ENCODE peak calls at places on chromosomes 7 and 10, in ten cellular contexts. P is CD4-positive, alpha-beta memory T cell; C is stomach; N is naive thymus-derived CD4-positive, alpha-beta T cell; Y is substantia nigra; G is esophagus squamous epithelium; B is tibial nerve; X is esophagus muscularis mucosa; V is transverse colon; H is RWPE1. Z is an unnamed sample.

GRCh38 chr10:5434017-5434753 is 21.8 kb downstream of the NET1 start:
- DNase-seq in P (peak), C (no peak), N (no peak), Y (no peak), G (no peak), B (no peak), X (no peak), V (no peak), H (no peak), Z (no peak)

GRCh38 chr10:113529575-113529974 is 23.3 kb upstream of the HABP2 start:
- DNase-seq in P (no peak), C (peak), N (no peak), Y (no peak), G (no peak), B (no peak), X (no peak), V (no peak), H (no peak), Z (no peak)

GRCh38 chr7:130896898-130897514 is 163.0 kb upstream of the KLF14 start:
- DNase-seq in P (peak), C (peak), N (peak), Y (peak), G (no peak), B (no peak), X (no peak), V (peak), H (no peak), Z (peak)

GRCh38 chr7:57867884-57868701 is 418.1 kb downstream of the ZNF716 start:
- DNase-seq in P (no peak), C (no peak), N (no peak), Y (no peak), G (no peak), B (no peak), X (no peak), V (no peak), H (peak), Z (no peak)

GRCh38 chr7:87312215-87312865 is 33.1 kb upstream of the CROT start:
- DNase-seq in P (peak), C (peak), N (peak), Y (peak), G (no peak), B (peak), X (no peak), V (peak), H (peak), Z (no peak)

GRCh38 chr10:128296608-128297007 is 170.4 kb upstream of the MKI67 start:
- DNase-seq in P (no peak), C (no peak), N (no peak), Y (no peak), G (no peak), B (no peak), X (no peak), V (no peak), H (no peak), Z (no peak)

GRCh38 chr10:97321032-97321806 is 2.1 kb downstream of the FRAT1 start:
- DNase-seq in P (no peak), C (no peak), N (no peak), Y (peak), G (no peak), B (peak), X (no peak), V (peak), H (no peak), Z (peak)

GRCh38 chr10:19325581-19325980 is 277.0 kb downstream of the MALRD1 start:
- DNase-seq in P (no peak), C (no peak), N (no peak), Y (no peak), G (no peak), B (no peak), X (no peak), V (no peak), H (peak), Z (no peak)

GRCh38 chr7:2201128-2201527 is 31.6 kb downstream of the MAD1L1 start:
- DNase-seq in P (no peak), C (no peak), N (no peak), Y (no peak), G (no peak), B (no peak), X (no peak), V (no peak), H (no peak), Z (no peak)

GRCh38 chr10:68133553-68133952 is 24.3 kb downstream of the MYPN start:
- DNase-seq in P (no peak), C (peak), N (no peak), Y (no peak), G (no peak), B (no peak), X (no peak), V (no peak), H (no peak), Z (no peak)

GRCh38 chr10:79415736-79416577 is 29.5 kb downstream of the ZCCHC24 start:
- DNase-seq in P (no peak), C (no peak), N (no peak), Y (no peak), G (no peak), B (no peak), X (no peak), V (no peak), H (no peak), Z (no peak)

DNA sequence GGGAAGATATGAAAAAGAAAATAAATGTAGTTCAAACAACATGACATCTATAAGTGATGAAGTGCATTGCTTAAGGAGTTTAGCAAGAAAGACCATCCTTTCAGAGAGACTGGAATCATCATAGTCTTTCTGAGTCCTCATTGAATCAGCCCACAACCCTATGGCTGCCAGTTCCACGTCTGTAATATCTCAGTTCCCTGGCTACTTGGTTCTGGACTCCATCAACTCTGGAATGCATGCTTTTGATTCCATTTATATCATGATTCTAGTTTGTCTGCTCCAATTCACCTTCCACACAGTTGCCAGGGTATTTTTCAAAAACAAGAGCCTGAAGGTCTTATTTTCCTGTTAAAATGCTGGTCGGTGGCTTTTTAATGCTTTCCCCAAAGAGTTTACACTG is 126.4 kb upstream of the MDFIC start:
- DNase-seq in P (no peak), C (no peak), N (no peak), Y (no peak), G (no peak), B (no peak), X (no peak), V (no peak), H (no peak), Z (no peak)
- H3K27ac ChIP-seq in P (no peak), C (no peak), N (no peak), Y (no peak), G (no peak), B (no peak), X (no peak), V (no peak), H (no peak), Z (no peak)

DNA sequence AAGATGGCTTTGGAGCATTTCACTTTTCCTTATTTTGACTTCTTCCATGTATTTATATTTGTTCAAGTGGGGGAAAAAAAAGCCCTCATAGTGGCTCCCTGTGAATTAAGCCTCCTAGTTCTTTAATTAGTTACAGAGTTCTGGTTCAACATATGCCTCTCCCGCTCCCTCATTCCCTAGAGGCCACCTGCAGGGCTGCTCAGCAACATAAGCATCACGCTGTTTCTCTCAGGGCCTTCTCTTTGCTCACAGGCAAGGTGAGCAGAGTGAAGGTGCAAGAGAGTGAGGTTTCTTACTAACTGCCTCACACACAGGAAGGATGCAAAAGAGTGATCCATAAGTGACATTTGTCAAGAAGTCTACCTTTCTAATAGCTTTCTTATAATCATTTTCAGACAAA is 196.7 kb downstream of the SEMA3E start:
- DNase-seq in P (no peak), C (no peak), N (no peak), Y (no peak), G (no peak), B (no peak), X (no peak), V (no peak), H (no peak), Z (no peak)
- H3K27ac ChIP-seq in P (no peak), C (no peak), N (no peak), Y (no peak), G (no peak), B (no peak), X (no peak), V (no peak), H (no peak), Z (no peak)

DNA sequence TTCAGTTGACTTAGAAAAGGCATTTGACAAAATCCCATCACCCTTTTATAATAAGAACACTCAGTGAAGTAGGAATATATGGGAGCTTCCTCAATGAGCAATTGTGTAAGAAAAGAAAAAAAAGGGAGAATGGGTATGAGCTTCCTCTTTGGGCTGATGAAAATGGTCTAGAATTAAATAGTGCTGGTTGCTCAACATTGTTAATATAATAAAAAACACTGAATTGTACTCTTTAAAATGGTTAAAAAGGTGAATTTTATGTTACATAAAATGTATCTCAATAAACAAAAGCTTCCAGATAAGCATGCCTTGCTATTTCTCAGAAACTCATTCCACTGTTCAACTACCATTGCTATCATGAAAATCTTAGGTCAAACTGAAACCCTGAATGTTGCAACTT is 40.6 kb downstream of the LRRC17 start:
- DNase-seq in P (no peak), C (no peak), N (no peak), Y (no peak), G (no peak), B (no peak), X (no peak), V (no peak), H (no peak), Z (no peak)
- H3K27ac ChIP-seq in P (no peak), C (no peak), N (no peak), Y (no peak), G (no peak), B (no peak), X (no peak), V (no peak), H (no peak), Z (no peak)

GRCh38 chr7:71131753-71132520 is at the start of gene GALNT17:
- DNase-seq in P (no peak), C (no peak), N (no peak), Y (no peak), G (no peak), B (no peak), X (no peak), V (no peak), H (no peak), Z (peak)
- H3K27ac ChIP-seq in P (no peak), C (no peak), N (no peak), Y (no peak), G (peak), B (peak), X (peak), V (peak), H (no peak), Z (peak)

DNA sequence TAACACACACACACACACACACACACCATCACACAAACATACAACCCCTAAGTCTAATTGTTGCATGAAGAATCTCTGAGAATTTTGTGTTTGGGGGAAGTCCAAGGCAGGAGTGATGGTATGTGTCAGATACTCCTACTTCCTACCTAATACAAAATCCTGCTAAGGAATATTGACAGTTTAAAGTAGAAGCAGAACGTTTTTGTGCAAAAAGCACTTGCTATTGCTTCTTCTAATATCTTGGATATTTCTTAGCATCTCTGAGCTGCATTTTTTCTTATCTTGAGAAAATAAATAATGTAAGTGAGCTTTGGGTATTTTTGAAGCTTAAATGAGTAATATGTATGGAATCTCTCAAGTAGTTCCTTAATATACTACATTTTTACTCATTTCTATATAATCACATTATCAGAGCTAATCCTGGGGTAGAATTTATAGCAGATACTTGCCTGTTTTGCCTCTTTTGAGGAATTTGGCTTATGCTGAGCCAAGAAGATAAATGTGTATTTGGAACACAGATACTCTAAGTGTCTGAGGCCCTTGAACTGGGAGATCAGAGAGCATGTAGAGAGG is 212.3 kb downstream of the DKK1 start:
- DNase-seq in P (no peak), C (no peak), N (no peak), Y (no peak), G (no peak), B (no peak), X (no peak), V (no peak), H (no peak), Z (no peak)
- H3K27ac ChIP-seq in P (no peak), C (no peak), N (no peak), Y (no peak), G (no peak), B (no peak), X (no peak), V (no peak), H (no peak), Z (no peak)

GRCh38 chr7:121992046-121992445 is 119.1 kb downstream of the PTPRZ1 start:
- DNase-seq in P (no peak), C (no peak), N (no peak), Y (no peak), G (no peak), B (no peak), X (no peak), V (no peak), H (no peak), Z (no peak)
- H3K27ac ChIP-seq in P (no peak), C (no peak), N (no peak), Y (no peak), G (no peak), B (no peak), X (no peak), V (no peak), H (no peak), Z (no peak)

Z was measured in ascending aorta.